ENCODE peak calls at places on chromosomes 4 and X, in seven cellular contexts. One of them, this sample, is unnamed.

GRCh38 chr4:146186556-146186955 is 11.0 kb downstream of the LSM6 start:
- DNase-seq in breast epithelium: no peak
- DNase-seq in endothelial cell: no peak
- DNase-seq in kidney: no peak
- DNase-seq in GM12878: no peak
- DNase-seq in fibroblast of lung: no peak
- DNase-seq in PC-3: no peak
- DNase-seq in this sample: no peak

GRCh38 chr4:69830529-69831269 is 29.2 kb downstream of the SULT1E1 start:
- DNase-seq in breast epithelium: no peak
- DNase-seq in endothelial cell: no peak
- DNase-seq in kidney: no peak
- DNase-seq in GM12878: no peak
- DNase-seq in fibroblast of lung: peak
- DNase-seq in PC-3: peak
- DNase-seq in this sample: no peak

GRCh38 chr4:30630431-30630830 is 89.7 kb upstream of the PCDH7 start:
- DNase-seq in breast epithelium: no peak
- DNase-seq in endothelial cell: no peak
- DNase-seq in kidney: no peak
- DNase-seq in GM12878: no peak
- DNase-seq in fibroblast of lung: no peak
- DNase-seq in PC-3: peak
- DNase-seq in this sample: no peak

GRCh38 chr4:10732235-10732975 is 47.8 kb upstream of the CLNK start:
- DNase-seq in breast epithelium: no peak
- DNase-seq in endothelial cell: no peak
- DNase-seq in kidney: no peak
- DNase-seq in GM12878: peak
- DNase-seq in fibroblast of lung: no peak
- DNase-seq in PC-3: no peak
- DNase-seq in this sample: no peak

GRCh38 chr4:84691800-84692199 is 108.9 kb downstream of the CDS1 start:
- DNase-seq in breast epithelium: no peak
- DNase-seq in endothelial cell: no peak
- DNase-seq in kidney: no peak
- DNase-seq in GM12878: no peak
- DNase-seq in fibroblast of lung: no peak
- DNase-seq in PC-3: no peak
- DNase-seq in this sample: no peak

GRCh38 chrX:107829880-107830279 is 4.2 kb downstream of the MID2 start:
- DNase-seq in breast epithelium: no peak
- DNase-seq in endothelial cell: no peak
- DNase-seq in kidney: no peak
- DNase-seq in GM12878: no peak
- DNase-seq in fibroblast of lung: no peak
- DNase-seq in PC-3: no peak
- DNase-seq in this sample: no peak

GRCh38 chr4:101393256-101393655 is 45.9 kb upstream of the PPP3CA start:
- DNase-seq in breast epithelium: no peak
- DNase-seq in endothelial cell: no peak
- DNase-seq in kidney: no peak
- DNase-seq in GM12878: no peak
- DNase-seq in fibroblast of lung: peak
- DNase-seq in PC-3: peak
- DNase-seq in this sample: no peak

GRCh38 chr4:176054942-176055341 is 10.7 kb upstream of the WDR17 start:
- DNase-seq in breast epithelium: no peak
- DNase-seq in endothelial cell: no peak
- DNase-seq in kidney: no peak
- DNase-seq in GM12878: no peak
- DNase-seq in fibroblast of lung: no peak
- DNase-seq in PC-3: no peak
- DNase-seq in this sample: no peak

GRCh38 chrX:137743414-137743813 is 177.5 kb downstream of the ZIC3 start:
- DNase-seq in breast epithelium: no peak
- DNase-seq in endothelial cell: no peak
- DNase-seq in kidney: no peak
- DNase-seq in GM12878: no peak
- DNase-seq in fibroblast of lung: no peak
- DNase-seq in PC-3: no peak
- DNase-seq in this sample: no peak

GRCh38 chrX:104335765-104336164 is 81.0 kb upstream of the ESX1 start:
- DNase-seq in breast epithelium: no peak
- DNase-seq in endothelial cell: no peak
- DNase-seq in kidney: no peak
- DNase-seq in GM12878: no peak
- DNase-seq in fibroblast of lung: peak
- DNase-seq in PC-3: peak
- DNase-seq in this sample: no peak

GRCh38 chrX:109487640-109488039 is 5.8 kb upstream of the GUCY2F start:
- DNase-seq in breast epithelium: no peak
- DNase-seq in endothelial cell: no peak
- DNase-seq in kidney: no peak
- DNase-seq in GM12878: no peak
- DNase-seq in fibroblast of lung: no peak
- DNase-seq in PC-3: no peak
- DNase-seq in this sample: no peak

GRCh38 chr4:2135083-2135482 is 76.0 kb downstream of the NAT8L start:
- DNase-seq in breast epithelium: no peak
- DNase-seq in endothelial cell: no peak
- DNase-seq in kidney: no peak
- DNase-seq in GM12878: no peak
- DNase-seq in fibroblast of lung: peak
- DNase-seq in PC-3: no peak
- DNase-seq in this sample: no peak

GRCh38 chrX:116749943-116750342 is 287.2 kb upstream of the CT83 start:
- DNase-seq in breast epithelium: no peak
- DNase-seq in endothelial cell: no peak
- DNase-seq in kidney: no peak
- DNase-seq in GM12878: no peak
- DNase-seq in fibroblast of lung: no peak
- DNase-seq in PC-3: no peak
- DNase-seq in this sample: no peak

GRCh38 chr4:61462451-61463326 is 262.6 kb downstream of the ADGRL3 start:
- DNase-seq in breast epithelium: no peak
- DNase-seq in endothelial cell: no peak
- DNase-seq in kidney: no peak
- DNase-seq in GM12878: no peak
- DNase-seq in fibroblast of lung: peak
- DNase-seq in PC-3: peak
- DNase-seq in this sample: no peak

GRCh38 chrX:19649227-19650009 is 134.1 kb upstream of the MAP3K15 start:
- DNase-seq in breast epithelium: no peak
- DNase-seq in endothelial cell: no peak
- DNase-seq in kidney: no peak
- DNase-seq in GM12878: no peak
- DNase-seq in fibroblast of lung: peak
- DNase-seq in PC-3: no peak
- DNase-seq in this sample: no peak

GRCh38 chr4:82688091-82688815 is 110.3 kb downstream of the SCD5 start:
- DNase-seq in breast epithelium: no peak
- DNase-seq in endothelial cell: no peak
- DNase-seq in kidney: no peak
- DNase-seq in GM12878: peak
- DNase-seq in fibroblast of lung: no peak
- DNase-seq in PC-3: no peak
- DNase-seq in this sample: no peak

GRCh38 chr4:122733805-122734155 is 1.3 kb downstream of the BBS12 start:
- DNase-seq in breast epithelium: no peak
- DNase-seq in endothelial cell: no peak
- DNase-seq in kidney: no peak
- DNase-seq in GM12878: no peak
- DNase-seq in fibroblast of lung: no peak
- DNase-seq in PC-3: no peak
- DNase-seq in this sample: no peak

GRCh38 chr4:180560896-180561295 is 1682.3 kb upstream of the TENM3 start:
- DNase-seq in breast epithelium: no peak
- DNase-seq in endothelial cell: no peak
- DNase-seq in kidney: no peak
- DNase-seq in GM12878: no peak
- DNase-seq in fibroblast of lung: peak
- DNase-seq in PC-3: peak
- DNase-seq in this sample: no peak

GRCh38 chr4:180558427-180558826 is 1684.8 kb upstream of the TENM3 start:
- DNase-seq in breast epithelium: no peak
- DNase-seq in endothelial cell: no peak
- DNase-seq in kidney: no peak
- DNase-seq in GM12878: no peak
- DNase-seq in fibroblast of lung: no peak
- DNase-seq in PC-3: no peak
- DNase-seq in this sample: no peak

GRCh38 chr4:180557348-180557747 is 1685.9 kb upstream of the TENM3 start:
- DNase-seq in breast epithelium: no peak
- DNase-seq in endothelial cell: no peak
- DNase-seq in kidney: no peak
- DNase-seq in GM12878: no peak
- DNase-seq in fibroblast of lung: no peak
- DNase-seq in PC-3: peak
- DNase-seq in this sample: no peak
- TF ChIP-seq CTCF in breast epithelium: no peak
- TF ChIP-seq CTCF in endothelial cell: peak
- TF ChIP-seq CTCF in kidney: no peak
- TF ChIP-seq CTCF in GM12878: peak
- TF ChIP-seq CTCF in fibroblast of lung: peak
- TF ChIP-seq CTCF in PC-3: peak
- TF ChIP-seq CTCF in this sample: peak

GRCh38 chrX:25442501-25442900 is 426.7 kb upstream of the ARX start:
- DNase-seq in breast epithelium: no peak
- DNase-seq in endothelial cell: no peak
- DNase-seq in kidney: no peak
- DNase-seq in GM12878: no peak
- DNase-seq in fibroblast of lung: no peak
- DNase-seq in PC-3: peak
- DNase-seq in this sample: no peak
- TF ChIP-seq CTCF in breast epithelium: no peak
- TF ChIP-seq CTCF in endothelial cell: no peak
- TF ChIP-seq CTCF in kidney: no peak
- TF ChIP-seq CTCF in GM12878: no peak
- TF ChIP-seq CTCF in fibroblast of lung: no peak
- TF ChIP-seq CTCF in PC-3: peak
- TF ChIP-seq CTCF in this sample: peak

GRCh38 chr4:34009951-34010350 is 2234.4 kb downstream of the ARAP2 start:
- DNase-seq in breast epithelium: no peak
- DNase-seq in endothelial cell: no peak
- DNase-seq in kidney: no peak
- DNase-seq in GM12878: no peak
- DNase-seq in fibroblast of lung: no peak
- DNase-seq in PC-3: no peak
- DNase-seq in this sample: no peak

GRCh38 chr4:34010703-34011102 is 2233.6 kb downstream of the ARAP2 start:
- DNase-seq in breast epithelium: no peak
- DNase-seq in endothelial cell: no peak
- DNase-seq in kidney: no peak
- DNase-seq in GM12878: no peak
- DNase-seq in fibroblast of lung: no peak
- DNase-seq in PC-3: no peak
- DNase-seq in this sample: no peak
- TF ChIP-seq CTCF in breast epithelium: no peak
- TF ChIP-seq CTCF in endothelial cell: no peak
- TF ChIP-seq CTCF in kidney: no peak
- TF ChIP-seq CTCF in GM12878: no peak
- TF ChIP-seq CTCF in fibroblast of lung: no peak
- TF ChIP-seq CTCF in PC-3: no peak
- TF ChIP-seq CTCF in this sample: no peak

GRCh38 chrX:135741192-135741715 is 26.7 kb downstream of the CT45A3 start:
- DNase-seq in breast epithelium: no peak
- DNase-seq in endothelial cell: no peak
- DNase-seq in kidney: peak
- DNase-seq in GM12878: no peak
- DNase-seq in fibroblast of lung: no peak
- DNase-seq in PC-3: no peak
- DNase-seq in this sample: no peak

GRCh38 chrX:135740683-135741149 is 27.3 kb downstream of the CT45A3 start:
- DNase-seq in breast epithelium: no peak
- DNase-seq in endothelial cell: peak
- DNase-seq in kidney: no peak
- DNase-seq in GM12878: no peak
- DNase-seq in fibroblast of lung: no peak
- DNase-seq in PC-3: peak
- DNase-seq in this sample: no peak

DNA sequence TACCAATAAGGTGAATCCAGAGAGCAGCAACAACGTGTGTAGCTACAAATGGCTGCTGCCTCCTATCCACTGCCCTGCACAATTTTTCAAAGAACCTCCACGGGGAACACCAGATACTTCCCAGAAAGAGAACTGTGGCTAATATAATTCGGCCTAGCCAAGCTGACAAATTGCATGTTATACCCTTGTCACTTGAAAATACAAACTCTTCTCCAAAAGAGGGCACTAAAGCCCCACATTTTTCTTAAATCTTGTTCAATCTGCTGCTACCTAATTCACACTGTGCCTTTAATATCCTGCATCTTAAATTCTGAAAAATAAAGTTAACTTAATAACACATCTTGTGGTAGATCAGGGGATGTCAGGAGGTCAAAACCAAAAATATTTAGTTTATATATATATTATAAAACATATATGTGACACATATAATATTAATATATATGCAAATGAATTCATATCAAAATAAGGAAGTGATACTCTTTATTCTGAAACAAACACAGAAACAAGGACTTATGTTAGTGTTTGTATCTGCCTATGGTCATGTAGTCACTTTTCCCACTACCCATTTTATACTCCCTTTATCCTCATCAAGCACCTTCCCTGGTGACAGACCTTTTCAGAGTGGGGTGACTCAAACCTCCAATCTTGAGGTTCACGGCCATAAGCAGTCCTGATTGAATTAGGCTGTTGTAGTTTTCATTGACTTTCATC is 24.1 kb downstream of the CT45A1 start:
- DNase-seq in breast epithelium: no peak
- DNase-seq in endothelial cell: no peak
- DNase-seq in kidney: no peak
- DNase-seq in GM12878: no peak
- DNase-seq in fibroblast of lung: peak
- DNase-seq in PC-3: peak
- DNase-seq in this sample: no peak
- TF ChIP-seq CTCF in breast epithelium: no peak
- TF ChIP-seq CTCF in endothelial cell: no peak
- TF ChIP-seq CTCF in kidney: no peak
- TF ChIP-seq CTCF in GM12878: peak
- TF ChIP-seq CTCF in fibroblast of lung: no peak
- TF ChIP-seq CTCF in PC-3: peak
- TF ChIP-seq CTCF in this sample: no peak

GRCh38 chrX:132636080-132636479 is 147.2 kb upstream of the MBNL3 start:
- DNase-seq in breast epithelium: no peak
- DNase-seq in endothelial cell: no peak
- DNase-seq in kidney: no peak
- DNase-seq in GM12878: no peak
- DNase-seq in fibroblast of lung: peak
- DNase-seq in PC-3: peak
- DNase-seq in this sample: no peak
- TF ChIP-seq CTCF in breast epithelium: no peak
- TF ChIP-seq CTCF in endothelial cell: no peak
- TF ChIP-seq CTCF in kidney: no peak
- TF ChIP-seq CTCF in GM12878: peak
- TF ChIP-seq CTCF in fibroblast of lung: no peak
- TF ChIP-seq CTCF in PC-3: peak
- TF ChIP-seq CTCF in this sample: no peak

GRCh38 chr4:48269861-48270515 is 350 bp upstream of the TEC start:
- DNase-seq in breast epithelium: peak
- DNase-seq in endothelial cell: peak
- DNase-seq in kidney: peak
- DNase-seq in GM12878: peak
- DNase-seq in fibroblast of lung: peak
- DNase-seq in PC-3: peak
- DNase-seq in this sample: peak
- TF ChIP-seq CTCF in breast epithelium: peak
- TF ChIP-seq CTCF in endothelial cell: no peak
- TF ChIP-seq CTCF in kidney: no peak
- TF ChIP-seq CTCF in GM12878: peak
- TF ChIP-seq CTCF in fibroblast of lung: peak
- TF ChIP-seq CTCF in PC-3: no peak
- TF ChIP-seq CTCF in this sample: peak

GRCh38 chr4:56976878-56977320 is 507 bp downstream of the NOA1 start:
- DNase-seq in breast epithelium: peak
- DNase-seq in endothelial cell: no peak
- DNase-seq in kidney: peak
- DNase-seq in GM12878: no peak
- DNase-seq in fibroblast of lung: no peak
- DNase-seq in PC-3: peak
- DNase-seq in this sample: peak
- TF ChIP-seq CTCF in breast epithelium: no peak
- TF ChIP-seq CTCF in endothelial cell: no peak
- TF ChIP-seq CTCF in kidney: peak
- TF ChIP-seq CTCF in GM12878: no peak
- TF ChIP-seq CTCF in fibroblast of lung: peak
- TF ChIP-seq CTCF in PC-3: peak
- TF ChIP-seq CTCF in this sample: no peak

This sample was measured in nephron progenitor cell.